ENCODE peak calls at places on chromosomes 1 and 21, in four cellular contexts. G is GM12878, T is SK-N-SH, X is HepG2. R is an unnamed sample.

GRCh38 chr1:180769889-180770288 is 138.1 kb downstream of the XPR1 start:
- DNase-seq in G (no peak), T (no peak), X (no peak), R (no peak)

GRCh38 chr1:12511128-12511484 is 106.9 kb downstream of the DHRS3 start:
- DNase-seq in G (no peak), T (no peak), X (no peak), R (no peak)

GRCh38 chr1:205246426-205247119 is 18.8 kb downstream of the TMCC2 start:
- DNase-seq in G (no peak), X (no peak), T (no peak), R (no peak)

GRCh38 chr1:27366411-27367159 is at the start of gene MAP3K6:
- DNase-seq in G (no peak), X (no peak), T (peak; percentile 90), R (peak; percentile 91)

GRCh38 chr21:43824250-43824882 is 35.0 kb downstream of the RRP1 start:
- DNase-seq in T (peak; percentile 9), X (no peak), G (no peak), R (no peak)

GRCh38 chr21:39681257-39681656 is 63.7 kb upstream of the IGSF5 start:
- DNase-seq in X (no peak), G (no peak), T (no peak), R (no peak)

GRCh38 chr1:198563578-198563977 is 23.1 kb upstream of the ATP6V1G3 start:
- DNase-seq in G (no peak), X (no peak), T (no peak), R (no peak)

GRCh38 chr1:46768445-46768844 is 30.4 kb upstream of the CYP4B1 start:
- DNase-seq in X (no peak), G (no peak), T (no peak), R (peak; percentile 10)

GRCh38 chr1:244067893-244068292 is 16.8 kb downstream of the ZBTB18 start:
- DNase-seq in X (peak; percentile 50), G (no peak), T (no peak), R (no peak)

GRCh38 chr1:25527226-25527846 is 16.1 kb upstream of the LDLRAP1 start:
- DNase-seq in T (no peak), G (no peak), X (no peak), R (no peak)

GRCh38 chr1:93672069-93672468 is 9.6 kb downstream of the BCAR3 start:
- DNase-seq in T (no peak), G (no peak), X (no peak), R (peak; percentile 83)

GRCh38 chr1:211753649-211754251 is 76.8 kb downstream of the LPGAT1 start:
- DNase-seq in G (no peak), X (peak; percentile 81), T (peak; percentile 25), R (no peak)

GRCh38 chr21:36753556-36753955 is 54.6 kb downstream of the SIM2 start:
- DNase-seq in T (no peak), X (no peak), G (no peak), R (no peak)

GRCh38 chr1:9859252-9860014 is 35.7 kb upstream of the CLSTN1 start:
- DNase-seq in X (no peak), T (no peak), G (no peak), R (no peak)

GRCh38 chr1:201347498-201348210 is 29.8 kb downstream of the TNNT2 start:
- DNase-seq in X (no peak), T (no peak), G (no peak), R (no peak)

GRCh38 chr1:30422251-30422650 is 301.1 kb downstream of the MATN1 start:
- DNase-seq in T (no peak), G (no peak), X (no peak), R (no peak)

GRCh38 chr21:17451364-17451869 is 61.4 kb upstream of the CXADR start:
- DNase-seq in G (no peak), T (no peak), X (peak; percentile 28), R (no peak)

GRCh38 chr1:222247811-222248310 is 300.0 kb downstream of the HHIPL2 start:
- DNase-seq in G (no peak), X (no peak), T (no peak), R (no peak)

GRCh38 chr1:11653101-11653601 is 1.1 kb downstream of the FBXO2 start:
- DNase-seq in X (peak; percentile 93), T (no peak), G (no peak), R (peak; percentile 41)

GRCh38 chr1:116424438-116424837 is 51.4 kb downstream of the ATP1A1 start:
- DNase-seq in G (no peak), T (no peak), X (no peak), R (no peak)

GRCh38 chr1:41735587-41736290 is 183.0 kb downstream of the HIVEP3 start:
- DNase-seq in X (no peak), T (no peak), G (no peak), R (no peak)

GRCh38 chr1:47710075-47711071 is 272.5 kb downstream of the FOXD2 start:
- DNase-seq in T (peak; percentile 96), X (peak; percentile 17), G (no peak), R (peak; percentile 95)

GRCh38 chr21:20729376-20729775 is 268.8 kb upstream of the NCAM2 start:
- DNase-seq in G (no peak), T (no peak), X (no peak), R (no peak)

GRCh38 chr1:73907051-73907450 is 290.9 kb downstream of the LRRIQ3 start:
- DNase-seq in T (no peak), X (no peak), G (no peak), R (no peak)

GRCh38 chr1:96191165-96191564 is 530.4 kb upstream of the PTBP2 start:
- DNase-seq in T (no peak), X (no peak), G (no peak), R (no peak)

GRCh38 chr1:152646656-152647055 is 16.5 kb upstream of the LCE2D start:
- DNase-seq in T (no peak), X (no peak), G (no peak), R (no peak)

GRCh38 chr1:25658791-25659431 is 42.3 kb downstream of the MAN1C1 start:
- DNase-seq in G (no peak), T (peak; percentile 80), X (no peak), R (no peak)

GRCh38 chr1:231778009-231778719 is 151.6 kb downstream of the DISC1 start:
- DNase-seq in G (no peak), T (no peak), X (no peak), R (no peak)

GRCh38 chr1:92795166-92795565 is 10.3 kb upstream of the EVI5 start:
- DNase-seq in G (no peak), T (no peak), X (no peak), R (no peak)

GRCh38 chr21:33441489-33442477 is 38.0 kb downstream of the TMEM50B start:
- DNase-seq in X (no peak), T (no peak), G (peak; percentile 91), R (no peak)

GRCh38 chr1:167474191-167474641 is 44.1 kb downstream of the CD247 start:
- DNase-seq in G (no peak), X (no peak), T (no peak), R (no peak)

GRCh38 chr1:21952806-21953514 is 15.8 kb upstream of the HSPG2 start:
- DNase-seq in X (no peak), G (no peak), T (no peak), R (no peak)

GRCh38 chr21:27802816-27803475 is 836.1 kb upstream of the ADAMTS5 start:
- DNase-seq in T (peak; percentile 27), X (no peak), G (no peak), R (peak; percentile 40)

GRCh38 chr1:164466429-164466828 is 92.6 kb upstream of the PBX1 start:
- DNase-seq in X (no peak), G (no peak), T (no peak), R (no peak)

GRCh38 chr1:67652800-67653199 is 32.2 kb upstream of the GADD45A start:
- DNase-seq in T (no peak), X (no peak), G (no peak), R (peak; percentile 18)

GRCh38 chr1:119133987-119134386 is 6.5 kb downstream of the WARS2 start:
- DNase-seq in X (no peak), G (no peak), T (no peak), R (no peak)

GRCh38 chr1:119136401-119136800 is 4.1 kb downstream of the WARS2 start:
- DNase-seq in G (no peak), X (no peak), T (no peak), R (no peak)

GRCh38 chr1:119132179-119132578 is 8.3 kb downstream of the WARS2 start:
- DNase-seq in T (no peak), X (no peak), G (no peak), R (no peak)
- TF ChIP-seq MXI1 in T (no peak), X (no peak), G (no peak), R (no peak)

GRCh38 chr1:1678581-1679380 is 13.8 kb downstream of the SLC35E2B start:
- DNase-seq in G (peak; percentile 23), T (peak; percentile 58), X (peak; percentile 86), R (peak; percentile 41)
- TF ChIP-seq FOXM1 in G (no peak), T (no peak), X (no peak), R (no peak)

GRCh38 chr1:95113684-95114083 is 3.5 kb upstream of the TLCD4 start:
- DNase-seq in T (no peak), G (no peak), X (no peak), R (peak; percentile 50)

GRCh38 chr1:95115708-95116137 is 1.4 kb upstream of the TLCD4 start:
- DNase-seq in T (no peak), G (no peak), X (peak; percentile 83), R (peak; percentile 80)

GRCh38 chr1:95118019-95118499 is 904 bp downstream of the TLCD4 start:
- DNase-seq in X (no peak), T (no peak), G (no peak), R (no peak)

GRCh38 chr1:95116666-95117206 is 419 bp upstream of the TLCD4 start:
- DNase-seq in X (peak; percentile 77), G (no peak), T (peak; percentile 83), R (peak; percentile 89)

DNA sequence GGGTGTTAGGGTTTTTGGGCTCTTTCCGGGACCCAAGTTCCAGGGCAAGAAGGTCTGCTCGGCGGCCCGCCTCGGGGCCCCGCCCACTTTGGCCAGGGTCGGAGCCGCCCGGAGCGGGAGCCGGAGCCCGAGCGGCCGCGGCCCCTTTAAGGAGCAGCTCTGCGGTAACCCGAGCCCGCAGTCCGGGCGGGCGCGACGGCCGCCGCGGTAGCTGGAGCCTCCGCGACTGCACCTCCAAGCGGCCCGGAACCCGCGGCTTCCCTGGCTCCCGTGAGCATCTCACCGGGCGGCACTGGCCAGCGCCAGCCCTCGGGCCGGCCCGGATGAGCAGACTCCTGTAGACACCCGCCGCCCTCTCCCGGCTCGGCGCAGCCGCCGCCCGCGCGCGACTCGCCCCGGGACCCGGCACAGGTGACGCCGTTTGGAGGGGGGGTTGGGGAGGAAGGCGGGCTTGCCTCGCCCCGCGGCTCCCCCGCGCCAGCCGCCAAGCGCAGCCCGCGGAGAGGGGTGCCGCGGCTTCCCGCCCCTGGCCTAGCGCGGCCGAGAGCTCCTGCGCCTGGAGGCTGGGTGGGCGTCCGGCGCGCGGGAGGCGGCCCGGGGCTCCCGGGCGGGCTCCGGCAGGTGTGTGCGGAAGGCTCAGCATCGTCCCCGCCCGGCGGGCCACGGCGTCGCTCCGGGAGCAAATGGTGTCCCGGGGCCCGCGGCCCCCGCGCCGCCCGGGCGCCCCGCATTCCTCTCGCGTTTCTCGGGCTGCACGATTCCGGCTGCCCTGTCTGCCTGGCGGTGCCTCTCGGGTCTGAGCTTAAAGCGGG is at the start of gene TLCD4:
- DNase-seq in T (peak; percentile 88), G (no peak), X (peak; percentile 25), R (peak; percentile 77)
- H3K27ac ChIP-seq in T (no peak within 1 kb of the TSS), G (no peak within 1 kb of the TSS), X (peak within 1 kb of the TSS; percentile 88), R (peak within 1 kb of the TSS; percentile 81)

GRCh38 chr1:157894613-157895012 is 53.0 kb upstream of the CD5L start:
- DNase-seq in G (no peak), X (no peak), T (no peak), R (no peak)

DNA sequence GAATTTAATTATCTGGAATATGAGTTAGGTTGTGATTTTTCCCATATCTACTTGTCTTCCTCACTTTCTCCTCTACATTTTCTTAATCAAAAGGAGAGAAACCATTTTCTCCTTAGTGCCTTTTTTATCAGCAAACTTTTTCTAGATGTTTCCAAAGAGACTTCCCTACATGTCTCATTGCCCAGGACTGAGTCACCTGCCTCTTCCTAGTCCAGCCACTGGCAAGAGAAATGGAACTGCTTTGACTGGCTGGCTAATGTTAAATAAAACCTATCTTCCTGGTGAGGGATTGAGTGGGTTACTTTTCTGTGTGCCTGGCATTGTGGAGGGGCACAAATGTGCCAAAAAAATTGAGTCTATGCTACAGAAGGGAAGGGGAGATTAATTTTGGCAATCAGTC is 52.1 kb upstream of the CD5L start:
- DNase-seq in G (no peak), X (no peak), T (no peak), R (no peak)
- TF ChIP-seq MXI1 in G (no peak), X (no peak), T (no peak), R (no peak)